ENCODE peak calls at places on chromosomes 6 and 20, in four cellular contexts. K is hepatocyte, N is heart right ventricle, R is stomach. L is an unnamed sample.

GRCh38 chr6:24935753-24936152 is at the start of gene RIPOR2:
- DNase-seq in N (no peak), K (no peak), R (peak), L (no peak)

GRCh38 chr20:45489083-45489531 is 19.6 kb downstream of the WFDC2 start:
- DNase-seq in N (no peak), K (no peak), R (no peak), L (no peak)

GRCh38 chr6:6665505-6665904 is 77.0 kb downstream of the LY86 start:
- DNase-seq in N (no peak), K (no peak), R (no peak), L (no peak)

GRCh38 chr6:118207947-118208346 is 300.9 kb downstream of the SLC35F1 start:
- DNase-seq in R (no peak), K (no peak), N (no peak), L (no peak)

GRCh38 chr6:43876602-43877001 is 106.6 kb downstream of the VEGFA start:
- DNase-seq in K (no peak), R (no peak), N (no peak), L (no peak)

GRCh38 chr6:112882381-112882780 is 535.3 kb downstream of the RFPL4B start:
- DNase-seq in K (no peak), N (no peak), R (no peak), L (no peak)

GRCh38 chr20:2981646-2982045 is 61.8 kb upstream of the GNRH2 start:
- DNase-seq in K (no peak), R (no peak), N (no peak), L (no peak)

GRCh38 chr6:77015350-77015749 is 447.9 kb downstream of the HTR1B start:
- DNase-seq in N (no peak), R (no peak), K (peak), L (peak)

GRCh38 chr20:11266571-11266970 is 592.8 kb upstream of the JAG1 start:
- DNase-seq in R (no peak), K (no peak), N (no peak), L (no peak)

DNA sequence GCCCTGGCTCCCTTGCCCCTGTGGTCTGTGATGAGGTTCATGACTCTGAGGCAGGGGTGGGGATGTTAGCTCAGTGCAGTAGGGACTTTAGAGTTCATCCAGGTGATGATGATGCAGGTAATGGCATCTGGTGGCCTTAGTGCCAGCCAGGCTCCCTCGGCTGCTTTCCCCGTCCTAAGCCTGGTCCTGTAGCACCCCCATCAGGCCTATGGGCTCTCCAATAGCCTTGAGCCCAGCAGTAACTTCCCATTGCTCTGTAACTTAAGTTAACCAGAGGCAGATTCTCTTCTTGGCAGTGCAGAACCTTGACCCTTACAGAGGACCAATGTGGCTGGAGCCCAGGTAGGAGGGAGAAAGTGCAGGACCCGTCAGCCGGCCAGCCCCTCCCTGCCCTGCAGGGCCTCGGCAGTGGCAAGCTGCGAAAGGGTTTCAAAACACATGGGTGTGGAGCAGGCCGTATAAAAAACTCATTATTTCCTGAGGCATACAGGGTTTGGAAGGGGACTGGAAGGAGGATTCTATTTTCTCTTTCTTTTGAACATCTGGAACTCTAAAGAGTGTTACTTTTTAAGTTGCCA is 406.9 kb downstream of the CDH26 start:
- DNase-seq in R (peak), N (no peak), K (no peak), L (no peak)
- TF ChIP-seq CTCF in R (no peak), N (no peak), K (no peak), L (peak)

GRCh38 chr6:87754828-87755227 is 52.8 kb upstream of the AKIRIN2 start:
- DNase-seq in K (no peak), R (no peak), N (no peak), L (no peak)

GRCh38 chr6:87753131-87753685 is 51.2 kb upstream of the AKIRIN2 start:
- DNase-seq in K (no peak), N (no peak), R (no peak), L (no peak)

GRCh38 chr6:87757792-87758191 is 55.8 kb upstream of the AKIRIN2 start:
- DNase-seq in R (no peak), K (no peak), N (no peak), L (no peak)

GRCh38 chr6:87756858-87757257 is 54.8 kb upstream of the AKIRIN2 start:
- DNase-seq in R (no peak), K (no peak), N (no peak), L (peak)

DNA sequence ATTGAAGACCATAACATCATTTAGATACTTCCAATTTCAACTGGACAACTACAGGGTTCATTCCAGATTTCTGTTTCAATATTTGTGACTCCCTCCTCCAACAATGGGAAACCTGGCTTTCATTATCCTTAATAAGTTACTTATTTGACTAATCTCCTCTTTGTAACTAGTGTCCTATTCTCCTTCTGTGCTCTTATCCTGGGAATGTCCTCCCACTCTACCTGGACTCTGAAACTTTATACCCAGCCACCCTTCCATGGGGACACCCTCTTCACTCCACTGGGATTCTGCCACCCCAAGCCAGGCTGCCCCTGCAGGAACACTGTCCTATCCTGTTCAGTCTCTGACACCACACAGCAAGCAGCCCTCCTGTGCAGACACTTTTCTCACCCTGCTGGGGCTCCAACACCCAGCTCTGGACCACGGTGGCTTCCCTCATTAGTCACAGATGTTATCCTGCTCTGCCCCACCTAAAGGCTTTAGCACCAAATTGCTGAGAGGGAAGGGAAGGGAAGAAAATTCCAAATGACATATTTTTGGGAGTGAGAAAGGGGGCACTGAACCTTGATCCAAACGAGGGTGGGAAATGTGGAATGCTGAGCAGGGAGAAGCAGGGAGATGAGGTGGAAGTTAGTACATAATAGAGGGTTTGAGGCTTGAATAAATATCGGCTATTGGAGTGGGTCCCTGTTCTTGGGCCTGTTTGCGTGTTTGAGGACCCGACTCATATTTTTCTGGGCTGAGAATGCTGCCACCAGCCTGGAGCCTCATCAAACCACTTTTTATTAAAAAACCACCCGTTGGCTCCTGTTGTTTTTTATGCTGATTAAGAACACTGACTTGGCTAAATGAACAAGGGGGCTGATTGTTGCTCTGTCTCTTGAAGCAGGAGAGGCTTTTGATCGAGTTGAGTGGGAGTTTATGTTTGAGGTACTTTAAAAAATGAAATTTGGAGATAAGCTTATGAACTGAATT is 54.0 kb upstream of the AKIRIN2 start:
- DNase-seq in N (no peak), K (no peak), R (no peak), L (peak)
- H3K27ac ChIP-seq in N (no peak), K (no peak), R (no peak), L (no peak)

GRCh38 chr20:58882704-58883089 is 30.2 kb downstream of the GNAS start:
- DNase-seq in N (no peak), R (no peak), K (no peak), L (no peak)
- H3K4me3 ChIP-seq in N (no peak), R (no peak), K (no peak), L (no peak)

DNA sequence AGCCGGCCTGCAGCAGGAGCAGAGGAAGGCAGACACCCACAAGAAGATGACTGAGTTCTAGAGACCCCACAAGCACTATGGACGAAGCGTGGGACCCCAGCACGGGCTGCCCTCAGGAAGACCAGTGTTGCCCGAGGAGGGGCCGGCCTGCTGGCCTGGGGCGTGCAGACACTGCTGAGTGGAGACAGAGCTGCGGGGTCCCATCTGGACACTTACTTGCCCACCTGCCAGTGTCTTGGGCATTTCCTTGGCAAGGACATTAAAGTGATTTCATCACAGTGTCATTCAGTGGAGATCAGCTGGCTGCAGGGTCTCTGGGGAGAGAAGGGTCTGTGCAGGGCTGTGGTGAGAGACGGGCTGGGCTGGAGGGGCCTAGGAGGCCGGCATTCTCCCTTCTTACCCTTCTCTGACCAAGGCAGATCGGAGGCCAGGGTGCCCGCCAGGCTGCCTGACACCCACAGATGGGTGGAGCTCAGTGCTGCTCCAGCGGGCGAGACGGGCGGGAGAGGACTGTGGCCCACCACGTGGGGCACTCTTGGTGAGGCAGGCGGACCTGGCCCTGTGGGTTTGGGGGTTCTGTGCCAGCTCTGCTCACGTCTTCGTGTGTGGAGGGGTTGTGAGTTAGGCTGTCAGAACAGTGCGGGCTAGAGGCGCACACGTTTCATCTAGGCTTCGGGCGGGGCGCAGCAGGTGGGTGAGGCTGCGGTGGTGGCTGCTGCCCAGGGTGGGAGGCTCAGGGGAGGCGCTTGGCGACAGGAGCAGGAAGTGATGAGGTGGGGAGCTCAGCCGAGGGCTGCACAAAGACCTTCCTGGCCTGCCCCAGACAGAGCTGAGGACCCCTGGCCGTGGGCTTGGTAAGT is at the start of gene LIME1:
- DNase-seq in K (peak), R (peak), N (no peak), L (no peak)
- TF ChIP-seq CTCF in K (no peak), R (no peak), N (no peak), L (no peak)

DNA sequence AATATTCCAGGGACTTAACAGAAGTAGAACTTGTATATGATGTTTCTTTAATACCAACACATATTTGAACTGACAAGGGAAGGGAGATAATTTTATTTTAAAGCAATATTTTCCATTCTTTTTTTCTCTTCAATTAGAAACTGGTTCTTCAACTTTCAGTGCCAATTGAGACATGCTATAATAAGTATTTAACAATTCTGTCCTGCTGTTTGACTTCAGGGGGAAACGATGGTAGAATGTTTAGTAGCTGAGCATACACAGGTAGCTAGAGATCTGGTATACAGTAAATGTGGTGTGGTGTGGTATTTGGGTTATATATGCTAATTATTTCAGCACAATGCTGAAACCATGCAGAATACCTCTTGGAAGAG is 156.9 kb downstream of the ARID1B start:
- DNase-seq in R (no peak), K (no peak), N (no peak), L (no peak)
- H3K27ac ChIP-seq in R (peak), K (peak), N (no peak), L (no peak)

GRCh38 chr6:167037762-167038161 is 38.6 kb downstream of the CEP43 start:
- DNase-seq in K (no peak), N (no peak), R (no peak), L (no peak)

GRCh38 chr6:167031082-167031709 is 32.0 kb downstream of the CEP43 start:
- DNase-seq in R (no peak), K (no peak), N (no peak), L (no peak)

GRCh38 chr6:167030222-167031072 is 31.2 kb downstream of the CEP43 start:
- DNase-seq in K (no peak), R (no peak), N (no peak), L (no peak)

GRCh38 chr6:167034056-167034455 is 34.9 kb downstream of the CEP43 start:
- DNase-seq in N (no peak), K (no peak), R (no peak), L (no peak)
- H3K4me3 ChIP-seq in N (no peak), K (no peak), R (no peak), L (no peak)

GRCh38 chr6:48553449-48553848 is 442.5 kb upstream of the PTCHD4 start:
- DNase-seq in N (no peak), R (no peak), K (no peak), L (no peak)
- TF ChIP-seq CTCF in N (no peak), R (no peak), K (no peak), L (no peak)

GRCh38 chr20:47314647-47315338 is 41.7 kb downstream of the ZMYND8 start:
- DNase-seq in K (no peak), R (no peak), N (no peak), L (no peak)

GRCh38 chr20:47316776-47317126 is 39.7 kb downstream of the ZMYND8 start:
- DNase-seq in N (no peak), R (no peak), K (no peak), L (no peak)

GRCh38 chr20:47318027-47318595 is 38.4 kb downstream of the ZMYND8 start:
- DNase-seq in K (no peak), R (no peak), N (peak), L (peak)

GRCh38 chr20:47317127-47317895 is 39.2 kb downstream of the ZMYND8 start:
- DNase-seq in N (peak), R (peak), K (peak), L (peak)

DNA sequence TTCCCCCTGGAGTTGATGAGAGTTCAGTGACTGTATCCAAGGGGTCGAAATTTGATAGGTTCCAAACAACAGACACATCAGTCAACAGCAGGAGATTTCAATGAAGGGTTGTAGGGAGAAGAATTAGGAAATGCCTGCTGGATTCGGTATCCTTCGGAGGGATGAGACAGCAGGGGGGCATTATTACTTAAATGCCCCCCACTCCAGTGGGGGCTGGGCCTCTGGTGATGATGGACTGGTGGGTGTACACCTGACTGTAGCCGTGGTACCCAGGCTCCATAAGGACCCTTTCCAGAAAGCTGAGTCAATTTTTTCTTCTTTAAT is 41.2 kb downstream of the ZMYND8 start:
- DNase-seq in K (no peak), R (no peak), N (no peak), L (no peak)
- H3K27ac ChIP-seq in K (peak), R (peak), N (peak), L (peak)

DNA sequence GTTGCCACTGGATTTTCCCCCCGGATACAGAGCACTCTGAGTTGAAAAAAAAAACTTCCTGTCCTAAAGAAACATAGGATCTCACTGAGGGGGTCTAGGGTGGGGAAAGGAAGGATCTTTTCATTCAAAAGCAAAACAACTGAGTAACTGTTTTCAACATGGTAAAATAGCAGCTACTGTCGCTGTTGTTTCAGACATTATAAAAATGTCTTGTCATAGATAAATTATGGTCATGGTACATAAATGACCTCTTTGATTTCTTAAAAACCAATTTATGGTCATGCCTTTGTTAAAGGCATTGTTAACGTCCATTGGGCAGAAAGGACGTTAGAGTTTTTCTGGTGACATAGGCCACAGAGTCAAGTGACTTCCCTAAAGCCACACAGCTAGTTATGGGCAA is 180.4 kb upstream of the DTNBP1 start:
- DNase-seq in N (no peak), K (no peak), R (no peak), L (no peak)
- H3K4me3 ChIP-seq in N (no peak), K (no peak), R (no peak), L (no peak)

DNA sequence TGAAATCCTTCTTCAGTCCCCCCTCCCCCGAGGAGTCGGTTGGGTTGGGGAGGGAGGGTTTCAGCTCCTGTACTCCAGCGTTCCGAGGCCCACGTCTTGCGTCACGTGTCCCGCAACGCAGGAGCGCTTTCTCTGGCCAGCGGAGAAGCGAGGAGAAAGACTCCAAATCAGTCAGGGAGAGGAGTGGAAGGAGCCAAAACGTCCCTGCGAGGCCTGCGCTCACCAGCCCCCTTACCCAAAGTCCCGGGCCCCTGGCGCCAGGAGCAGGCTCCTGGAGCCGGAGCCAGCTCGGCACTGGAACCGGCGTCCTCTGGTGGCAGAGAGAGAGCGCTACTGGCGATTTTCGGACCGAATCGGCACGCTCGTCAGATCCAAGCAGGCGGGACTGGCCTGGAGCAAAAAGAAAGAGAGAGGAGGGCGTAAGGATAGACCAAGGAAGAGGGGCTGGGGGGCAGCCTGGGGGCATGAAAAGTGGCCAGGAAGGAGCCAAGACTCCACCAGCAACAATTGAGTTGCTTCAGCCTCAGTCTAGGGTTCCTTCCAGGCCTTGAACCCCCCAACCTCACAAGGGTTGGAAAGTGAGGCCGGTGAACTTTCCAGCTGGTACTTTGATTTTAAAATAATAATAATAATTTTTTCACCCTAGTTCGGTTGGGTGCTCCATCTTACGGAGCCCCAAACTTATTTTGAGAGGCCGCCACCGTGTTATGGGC is at the start of gene GNAS:
- DNase-seq in R (no peak), N (peak), K (peak), L (peak)
- TF ChIP-seq CTCF in R (peak), N (peak), K (peak), L (peak)

L was measured in brain microvascular endothelial cell.